ENCODE peak calls at places on chromosome 6, in four cellular contexts. One of them, this sample, is unnamed.

GRCh38 chr6:89260310-89260709 is 43.2 kb upstream of the GABRR1 start:
- DNase-seq in HepG2: no peak
- DNase-seq in K562: peak
- DNase-seq in GM12878: no peak
- DNase-seq in this sample: no peak

GRCh38 chr6:75601608-75602163 is at the start of gene SENP6:
- DNase-seq in K562: peak
- DNase-seq in HepG2: peak
- DNase-seq in GM12878: no peak
- DNase-seq in this sample: peak

GRCh38 chr6:45310118-45310788 is 17.9 kb upstream of the RUNX2 start:
- DNase-seq in HepG2: no peak
- DNase-seq in GM12878: no peak
- DNase-seq in K562: no peak
- DNase-seq in this sample: no peak

GRCh38 chr6:70234561-70235236 is 68.2 kb downstream of the COL9A1 start:
- DNase-seq in GM12878: no peak
- DNase-seq in HepG2: no peak
- DNase-seq in K562: no peak
- DNase-seq in this sample: no peak

GRCh38 chr6:132161283-132161682 is 210.1 kb upstream of the CCN2 start:
- DNase-seq in GM12878: no peak
- DNase-seq in K562: no peak
- DNase-seq in HepG2: peak
- DNase-seq in this sample: peak

GRCh38 chr6:118697554-118697953 is 46.2 kb upstream of the CEP85L start:
- DNase-seq in K562: no peak
- DNase-seq in GM12878: no peak
- DNase-seq in HepG2: no peak
- DNase-seq in this sample: no peak

GRCh38 chr6:133551436-133551835 is 310.3 kb downstream of the EYA4 start:
- DNase-seq in GM12878: no peak
- DNase-seq in HepG2: no peak
- DNase-seq in K562: no peak
- DNase-seq in this sample: no peak

GRCh38 chr6:137705166-137706064 is 161.6 kb upstream of the TNFAIP3 start:
- DNase-seq in HepG2: peak
- DNase-seq in GM12878: no peak
- DNase-seq in K562: peak
- DNase-seq in this sample: peak

GRCh38 chr6:71248866-71249265 is 39.7 kb upstream of the OGFRL1 start:
- DNase-seq in HepG2: no peak
- DNase-seq in GM12878: no peak
- DNase-seq in K562: no peak
- DNase-seq in this sample: peak

GRCh38 chr6:159168536-159169192 is 536 bp upstream of the FNDC1 start:
- DNase-seq in GM12878: no peak
- DNase-seq in HepG2: peak
- DNase-seq in K562: peak
- DNase-seq in this sample: peak

GRCh38 chr6:53603381-53604121 is 58.6 kb upstream of the GCLC start:
- DNase-seq in K562: no peak
- DNase-seq in GM12878: no peak
- DNase-seq in HepG2: no peak
- DNase-seq in this sample: no peak

GRCh38 chr6:70985151-70985550 is 28.3 kb upstream of the B3GAT2 start:
- DNase-seq in HepG2: no peak
- DNase-seq in K562: no peak
- DNase-seq in GM12878: no peak
- DNase-seq in this sample: no peak

GRCh38 chr6:41371461-41371991 is 36.1 kb downstream of the NCR2 start:
- DNase-seq in GM12878: no peak
- DNase-seq in K562: no peak
- DNase-seq in HepG2: no peak
- DNase-seq in this sample: peak
- TF ChIP-seq EZH2 in GM12878: no peak
- TF ChIP-seq EZH2 in K562: no peak
- TF ChIP-seq EZH2 in HepG2: no peak
- TF ChIP-seq EZH2 in this sample: no peak

GRCh38 chr6:74409447-74409846 is 713.4 kb downstream of the CD109 start:
- DNase-seq in GM12878: no peak
- DNase-seq in HepG2: peak
- DNase-seq in K562: no peak
- DNase-seq in this sample: peak
- TF ChIP-seq MYC in GM12878: no peak
- TF ChIP-seq MYC in HepG2: no peak
- TF ChIP-seq MYC in K562: no peak
- TF ChIP-seq MYC in this sample: no peak

GRCh38 chr6:41502607-41503434 is 43.4 kb upstream of the FOXP4 start:
- DNase-seq in HepG2: no peak
- DNase-seq in GM12878: no peak
- DNase-seq in K562: peak
- DNase-seq in this sample: no peak

GRCh38 chr6:41503435-41503768 is 42.8 kb upstream of the FOXP4 start:
- DNase-seq in K562: no peak
- DNase-seq in GM12878: no peak
- DNase-seq in HepG2: no peak
- DNase-seq in this sample: peak

GRCh38 chr6:41503841-41504525 is 42.2 kb upstream of the FOXP4 start:
- DNase-seq in HepG2: peak
- DNase-seq in GM12878: no peak
- DNase-seq in K562: no peak
- DNase-seq in this sample: peak

GRCh38 chr6:41504526-41505021 is 41.6 kb upstream of the FOXP4 start:
- DNase-seq in HepG2: no peak
- DNase-seq in GM12878: no peak
- DNase-seq in K562: no peak
- DNase-seq in this sample: peak

GRCh38 chr6:41505084-41506049 is 40.8 kb upstream of the FOXP4 start:
- DNase-seq in K562: peak
- DNase-seq in HepG2: no peak
- DNase-seq in GM12878: no peak
- DNase-seq in this sample: peak
- TF ChIP-seq EZH2 in K562: no peak
- TF ChIP-seq EZH2 in HepG2: no peak
- TF ChIP-seq EZH2 in GM12878: no peak
- TF ChIP-seq EZH2 in this sample: peak

GRCh38 chr6:16600701-16601100 is 160.6 kb downstream of the ATXN1 start:
- DNase-seq in GM12878: no peak
- DNase-seq in HepG2: no peak
- DNase-seq in K562: no peak
- DNase-seq in this sample: no peak
- TF ChIP-seq MYC in GM12878: no peak
- TF ChIP-seq MYC in HepG2: no peak
- TF ChIP-seq MYC in K562: no peak
- TF ChIP-seq MYC in this sample: no peak

DNA sequence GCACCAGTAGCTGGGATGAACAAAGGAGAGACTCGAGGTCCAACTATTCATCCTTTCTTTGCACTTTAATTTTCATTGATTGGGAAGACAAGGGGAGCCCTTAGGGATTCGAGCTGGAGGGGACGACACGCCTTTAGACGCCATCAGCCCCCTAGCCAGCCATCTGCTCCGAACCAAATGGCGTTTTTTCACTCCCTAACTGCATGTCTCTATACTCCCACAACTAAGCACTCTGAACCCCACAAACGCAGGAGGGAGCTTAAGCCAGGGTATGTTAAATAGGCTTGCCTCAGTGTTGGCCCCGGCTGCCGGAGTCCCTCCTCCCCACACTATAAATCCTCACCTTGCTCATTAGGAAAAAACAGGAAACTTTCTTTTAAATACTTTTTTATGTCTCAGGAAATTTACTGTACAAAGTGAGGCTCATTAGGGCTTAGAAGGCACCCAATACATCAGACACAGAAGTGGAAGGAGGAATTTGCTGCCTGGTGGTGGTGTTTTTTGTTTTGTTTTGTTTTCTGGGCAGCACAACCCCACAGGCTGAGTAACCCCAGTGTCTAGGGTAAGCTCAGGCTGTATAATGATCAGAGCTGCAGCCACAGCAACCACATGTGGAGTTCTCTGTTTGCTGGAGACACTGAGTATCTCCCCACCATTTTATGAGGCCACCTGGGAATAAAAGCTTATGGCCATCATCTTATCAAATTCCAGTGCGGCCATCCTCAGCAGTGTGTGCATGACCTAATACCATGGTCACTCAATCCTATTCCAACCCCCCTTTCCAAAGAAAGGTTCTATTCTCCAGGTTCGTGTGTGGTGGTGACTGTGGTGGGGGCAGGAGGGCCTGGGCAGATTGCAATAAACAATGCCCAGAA is 3.2 kb upstream of the DLL1 start:
- DNase-seq in HepG2: no peak
- DNase-seq in K562: no peak
- DNase-seq in GM12878: no peak
- DNase-seq in this sample: no peak
- TF ChIP-seq EZH2 in HepG2: peak
- TF ChIP-seq EZH2 in K562: no peak
- TF ChIP-seq EZH2 in GM12878: no peak
- TF ChIP-seq EZH2 in this sample: peak

This sample was measured in endothelial cell of umbilical vein.